ENCODE peak calls at places on chromosomes 2 and 18, in six cellular contexts. W, G, T, C, Y and J are unnamed samples.

GRCh38 chr2:39665811-39666488 is at the start of gene TMEM178A:
- DNase-seq in W (no peak), T (no peak), G (peak), C (peak), Y (no peak), J (no peak)

GRCh38 chr2:99559075-99559662 is 69.4 kb upstream of the REV1 start:
- DNase-seq in T (peak), G (peak), W (peak), C (peak), Y (peak), J (peak)

GRCh38 chr2:128623776-128624424 is 305.2 kb upstream of the HS6ST1 start:
- DNase-seq in W (peak), G (peak), T (no peak), Y (no peak), C (no peak), J (no peak)

GRCh38 chr2:24259316-24259715 is 84.5 kb downstream of the FAM228A start:
- DNase-seq in T (no peak), W (no peak), G (no peak), C (no peak), Y (no peak), J (no peak)

GRCh38 chr18:27668126-27668525 is 483.0 kb upstream of the CHST9 start:
- DNase-seq in Y (no peak), W (no peak), T (no peak), C (no peak), G (no peak), J (no peak)

GRCh38 chr2:220466251-220466691 is 838.8 kb downstream of the SLC4A3 start:
- DNase-seq in W (no peak), T (no peak), C (no peak), Y (no peak), G (no peak), J (no peak)

GRCh38 chr18:48835119-48835518 is 115.6 kb downstream of the SMAD7 start:
- DNase-seq in W (no peak), Y (no peak), G (no peak), C (no peak), T (no peak), J (no peak)

GRCh38 chr2:215315301-215315700 is 3.4 kb downstream of the ATIC start:
- DNase-seq in C (no peak), Y (no peak), G (no peak), W (no peak), T (no peak), J (no peak)

GRCh38 chr2:102664439-102665042 is 45.2 kb downstream of the SLC9A2 start:
- DNase-seq in T (no peak), W (peak), Y (no peak), C (no peak), G (no peak), J (peak)

GRCh38 chr2:31205613-31206012 is 11.7 kb downstream of the CAPN14 start:
- DNase-seq in Y (no peak), T (no peak), C (no peak), W (peak), G (no peak), J (no peak)

GRCh38 chr2:184793196-184793595 is 194.9 kb downstream of the ZNF804A start:
- DNase-seq in W (no peak), G (no peak), Y (no peak), T (no peak), C (no peak), J (no peak)

GRCh38 chr2:223725494-223725893 is 111.9 kb downstream of the AP1S3 start:
- DNase-seq in G (no peak), C (peak), Y (no peak), T (no peak), W (no peak), J (peak)

GRCh38 chr2:42385225-42385624 is 24.2 kb upstream of the COX7A2L start:
- DNase-seq in G (no peak), Y (no peak), W (no peak), C (peak), T (no peak), J (peak)

GRCh38 chr2:16324971-16325612 is 340.5 kb downstream of the CYRIA start:
- DNase-seq in W (no peak), C (no peak), T (no peak), Y (no peak), G (no peak), J (no peak)

GRCh38 chr2:132521321-132521720 is 104.7 kb downstream of the GPR39 start:
- DNase-seq in Y (no peak), W (no peak), G (no peak), T (no peak), C (no peak), J (no peak)

GRCh38 chr2:208097801-208098200 is 26.5 kb downstream of the CRYGD start:
- DNase-seq in W (no peak), Y (no peak), G (no peak), T (no peak), C (no peak), J (no peak)

GRCh38 chr2:25310965-25311865 is 30.5 kb downstream of the DNMT3A start:
- DNase-seq in G (no peak), T (no peak), Y (peak), C (peak), W (no peak), J (no peak)

GRCh38 chr2:103734911-103735310 is 973.1 kb downstream of the TMEM182 start:
- DNase-seq in T (no peak), C (no peak), G (no peak), Y (no peak), W (no peak), J (no peak)

GRCh38 chr2:172817411-172817810 is 81.8 kb downstream of the RAPGEF4 start:
- DNase-seq in W (no peak), G (no peak), C (no peak), Y (no peak), T (no peak), J (no peak)

GRCh38 chr2:20186855-20187187 is 38.1 kb downstream of the SDC1 start:
- DNase-seq in T (no peak), Y (no peak), G (no peak), C (no peak), W (no peak), J (no peak)

GRCh38 chr18:24488824-24489493 is 28.5 kb downstream of the HRH4 start:
- DNase-seq in T (peak), G (peak), C (peak), W (peak), Y (no peak), J (peak)

GRCh38 chr2:48356701-48357322 is 173.1 kb upstream of the STON1 start:
- DNase-seq in W (peak), T (peak), Y (no peak), C (no peak), G (no peak), J (no peak)

GRCh38 chr2:143125647-143126046 is 3.6 kb upstream of the ARHGAP15 start:
- DNase-seq in W (peak), T (no peak), Y (no peak), C (no peak), G (no peak), J (no peak)

GRCh38 chr2:150450765-150451164 is 36.7 kb downstream of the RND3 start:
- DNase-seq in C (no peak), W (no peak), Y (no peak), G (no peak), T (no peak), J (no peak)

GRCh38 chr2:101307950-101308431 is 510 bp downstream of the RNF149 start:
- DNase-seq in T (no peak), Y (no peak), G (peak), W (no peak), C (peak), J (peak)

GRCh38 chr2:126715576-126716406 is 59.8 kb downstream of the GYPC start:
- DNase-seq in T (no peak), C (no peak), Y (no peak), W (no peak), G (no peak), J (no peak)

GRCh38 chr2:21787931-21788330 is 664.2 kb downstream of the TDRD15 start:
- DNase-seq in T (no peak), W (no peak), C (no peak), G (no peak), Y (no peak), J (no peak)

GRCh38 chr2:208025037-208025813 is at the start of gene PLEKHM3:
- DNase-seq in T (peak), Y (peak), G (peak), W (peak), C (peak), J (peak)

GRCh38 chr2:239391286-239392071 is 9.3 kb downstream of the HDAC4 start:
- DNase-seq in W (no peak), Y (no peak), T (no peak), G (no peak), C (no peak), J (no peak)